ENCODE peak calls at places on chromosomes 12 and 14, in eight cellular contexts. R, T, L, H, Q, Z, D and J are unnamed samples. For H3K9me3, the result is how much of the 10 kb centered on the place peaks cover.

GRCh38 chr14:36315159-36315853 is 5.1 kb downstream of the MBIP start:
- DNase-seq in Q (peak), H (no peak), L (no peak), T (no peak), R (no peak), D (no peak), Z (no peak), J (no peak)

GRCh38 chr12:54654926-54655325 is 6.8 kb upstream of the DCD start:
- DNase-seq in Z (no peak), T (no peak), H (no peak), D (no peak), L (no peak), Q (peak), R (no peak), J (no peak)

GRCh38 chr12:69052613-69053408 is 119.8 kb upstream of the CPM start:
- DNase-seq in H (peak), R (peak), T (peak), Q (no peak), L (peak), Z (peak), D (peak), J (no peak)

GRCh38 chr12:14716848-14717444 is 20.5 kb upstream of the GUCY2C start:
- DNase-seq in R (peak), H (peak), Z (no peak), D (peak), Q (peak), L (peak), T (peak), J (peak)

GRCh38 chr14:69093551-69094421 is 59.1 kb downstream of the DCAF5 start:
- DNase-seq in R (peak), D (peak), Z (peak), T (peak), H (peak), L (no peak), Q (peak), J (no peak)

GRCh38 chr14:98189521-98189920 is 1082.5 kb downstream of the BCL11B start:
- DNase-seq in D (no peak), H (no peak), R (no peak), L (no peak), Z (no peak), Q (no peak), T (no peak), J (no peak)

GRCh38 chr14:60561845-60562746 is 53.1 kb downstream of the SIX6 start:
- DNase-seq in Q (peak), H (peak), Z (peak), L (peak), D (peak), R (peak), T (peak), J (peak)

GRCh38 chr12:132444957-132445883 is 44.7 kb upstream of the FBRSL1 start:
- DNase-seq in Q (peak), Z (no peak), D (peak), L (no peak), R (no peak), T (no peak), H (no peak), J (no peak)

GRCh38 chr12:2456122-2456812 is 338.5 kb upstream of the FKBP4 start:
- DNase-seq in L (no peak), H (no peak), D (no peak), R (no peak), Q (no peak), T (no peak), Z (no peak), J (no peak)

GRCh38 chr14:65377576-65377975 is 35.0 kb upstream of the FUT8 start:
- DNase-seq in L (peak), Q (no peak), Z (no peak), T (peak), H (no peak), D (peak), R (no peak), J (no peak)

GRCh38 chr14:103073876-103074698 is 9.9 kb upstream of the LBHD2 start:
- DNase-seq in T (no peak), L (peak), Q (no peak), D (peak), Z (no peak), H (peak), R (no peak), J (no peak)

GRCh38 chr12:81558031-81558430 is 201.1 kb downstream of the PPFIA2 start:
- DNase-seq in R (no peak), D (peak), H (no peak), Q (no peak), Z (no peak), T (peak), L (no peak), J (no peak)

GRCh38 chr12:51238037-51238509 is 553 bp upstream of the DAZAP2 start:
- DNase-seq in T (no peak), Q (no peak), H (no peak), Z (no peak), L (no peak), D (peak), R (peak), J (no peak)

GRCh38 chr12:68871899-68872298 is 61.1 kb downstream of the CPM start:
- DNase-seq in L (peak), T (peak), D (peak), Z (no peak), R (no peak), Q (peak), H (no peak), J (peak)

GRCh38 chr12:96710127-96710745 is 196.8 kb upstream of the NEDD1 start:
- DNase-seq in D (no peak), L (peak), Z (no peak), R (peak), Q (peak), T (no peak), H (no peak), J (peak)

GRCh38 chr14:101472518-101472849 is 88.8 kb upstream of the DIO3 start:
- DNase-seq in T (no peak), R (no peak), H (no peak), Q (no peak), D (no peak), Z (no peak), L (no peak), J (no peak)

GRCh38 chr14:75101491-75101890 is 25.4 kb downstream of the NEK9 start:
- DNase-seq in H (no peak), T (no peak), L (no peak), Z (no peak), D (no peak), Q (no peak), R (no peak), J (no peak)

GRCh38 chr14:93744176-93744575 is 44.1 kb downstream of the PRIMA1 start:
- DNase-seq in T (no peak), R (no peak), L (no peak), H (no peak), Q (no peak), Z (no peak), D (no peak), J (no peak)

GRCh38 chr12:10672231-10672868 is 1.5 kb downstream of the STYK1 start:
- DNase-seq in T (no peak), Z (peak), Q (no peak), R (no peak), L (no peak), D (no peak), H (no peak), J (no peak)

GRCh38 chr12:83040991-83041390 is 354.3 kb downstream of the TMTC2 start:
- DNase-seq in L (no peak), Q (no peak), R (no peak), D (no peak), H (no peak), T (no peak), Z (no peak), J (no peak)

GRCh38 chr14:37544407-37544806 is 50.6 kb downstream of the FOXA1 start:
- DNase-seq in R (no peak), D (no peak), Z (peak), H (no peak), Q (no peak), T (no peak), L (no peak), J (no peak)

GRCh38 chr14:69079188-69079742 is 73.7 kb downstream of the DCAF5 start:
- DNase-seq in L (peak), Q (no peak), T (peak), D (peak), H (peak), Z (peak), R (peak), J (no peak)

GRCh38 chr12:2834581-2835491 is at the start of gene NRIP2:
- DNase-seq in T (peak), H (no peak), Z (no peak), R (peak), D (peak), L (no peak), Q (peak), J (no peak)

GRCh38 chr12:113088971-113089756 is 32.6 kb downstream of the DTX1 start:
- DNase-seq in H (no peak), Q (no peak), T (no peak), Z (no peak), D (no peak), R (no peak), L (no peak), J (no peak)

GRCh38 chr12:34207858-34208257 is 185.6 kb downstream of the ALG10 start:
- DNase-seq in D (no peak), Q (no peak), Z (no peak), L (no peak), R (no peak), H (no peak), T (no peak), J (no peak)

GRCh38 chr12:34205401-34205800 is 183.1 kb downstream of the ALG10 start:
- DNase-seq in L (no peak), T (no peak), R (no peak), Z (no peak), D (no peak), H (no peak), Q (no peak), J (no peak)

GRCh38 chr12:34206061-34206785 is 183.9 kb downstream of the ALG10 start:
- DNase-seq in R (no peak), H (no peak), T (no peak), L (no peak), Z (no peak), D (no peak), Q (no peak), J (no peak)

GRCh38 chr12:34203866-34204620 is 181.7 kb downstream of the ALG10 start:
- DNase-seq in Z (no peak), R (no peak), T (no peak), H (no peak), D (no peak), Q (no peak), L (no peak), J (no peak)

DNA sequence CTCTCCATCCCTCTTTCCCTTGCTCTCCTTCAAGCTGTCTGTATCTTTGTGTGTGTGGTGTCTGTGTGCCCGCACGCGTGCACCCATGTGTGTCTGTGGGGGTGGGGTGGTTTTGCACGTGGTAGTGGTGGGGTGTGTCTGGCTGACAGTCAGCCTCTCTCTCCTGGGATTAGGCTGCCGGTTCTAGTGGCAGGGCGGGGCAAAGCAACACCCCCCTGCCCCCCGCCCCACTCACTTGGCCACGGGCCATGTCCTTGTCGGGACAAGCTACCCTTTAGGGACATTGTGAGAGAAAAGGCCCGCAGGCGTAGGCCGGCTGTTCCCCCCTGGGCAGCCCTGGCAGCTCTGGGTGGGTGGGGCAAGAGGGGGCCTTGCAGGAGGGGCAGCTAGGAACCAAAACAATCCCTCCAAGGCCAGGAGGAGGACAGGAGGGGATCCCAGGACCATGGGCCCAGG is 182.6 kb downstream of the ALG10 start:
- DNase-seq in R (no peak), L (no peak), Q (no peak), Z (no peak), D (no peak), H (no peak), T (no peak), J (no peak)
- H3K9me3 ChIP-seq in R (under half), L (under half), Q (under half), Z (under half), D (under half), H (half or more), T (under half), J (under half)

GRCh38 chr14:104923596-104924420 is 871 bp upstream of the PLD4 start:
- DNase-seq in R (no peak), L (no peak), D (no peak), Q (no peak), T (no peak), Z (no peak), H (no peak), J (peak)

GRCh38 chr14:104925941-104926609 is 1.4 kb downstream of the PLD4 start:
- DNase-seq in L (no peak), Q (no peak), T (no peak), R (no peak), Z (no peak), H (no peak), D (no peak), J (peak)

GRCh38 chr14:104924421-104925213 is at the start of gene PLD4:
- DNase-seq in R (no peak), T (no peak), H (no peak), L (no peak), Q (no peak), D (no peak), Z (no peak), J (peak)

GRCh38 chr14:104926619-104927431 is 2.1 kb downstream of the PLD4 start:
- DNase-seq in L (no peak), D (no peak), Z (no peak), R (no peak), T (no peak), H (no peak), Q (no peak), J (peak)

DNA sequence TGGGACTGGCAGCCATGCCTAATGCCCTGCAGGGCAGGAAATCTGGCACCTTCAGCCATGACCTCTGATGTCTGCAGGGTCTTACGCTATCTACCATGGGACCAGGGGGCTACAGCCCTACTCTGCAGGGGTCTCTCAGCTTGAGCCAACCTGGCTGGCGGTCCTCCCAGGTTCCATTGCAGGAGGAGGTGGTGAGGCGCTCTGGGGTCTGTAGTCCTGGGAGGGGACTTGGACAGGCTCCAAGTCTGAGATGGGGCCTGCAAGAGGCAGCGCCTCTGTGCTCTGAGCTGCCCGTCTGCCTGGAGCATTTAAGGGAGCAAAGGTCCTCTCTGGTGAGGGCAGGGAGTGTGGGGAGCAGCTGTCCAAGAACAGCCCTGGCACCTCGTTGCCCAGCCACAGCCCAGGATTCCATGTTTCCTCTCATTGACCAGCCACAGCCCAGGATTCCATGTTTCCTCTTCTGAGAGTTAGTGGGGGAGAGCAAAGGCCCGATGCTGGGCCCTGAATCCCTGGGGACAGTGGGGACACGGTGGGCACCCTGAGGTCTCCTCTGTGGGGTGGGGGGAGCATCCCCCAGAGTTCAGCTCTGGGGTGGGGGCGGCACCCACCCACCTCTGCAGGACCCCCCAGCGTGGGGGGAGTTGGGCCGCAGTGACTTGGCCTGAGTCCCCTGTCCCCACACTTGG is 678 bp downstream of the PLD4 start:
- DNase-seq in R (no peak), Z (no peak), H (no peak), D (no peak), L (no peak), T (no peak), Q (no peak), J (peak)
- H3K4me2 ChIP-seq in R (no peak), Z (no peak), H (no peak), D (no peak), L (no peak), T (no peak), Q (no peak), J (peak)

GRCh38 chr12:67439611-67440010 is 170.5 kb downstream of the CAND1 start:
- DNase-seq in Z (no peak), L (no peak), R (no peak), H (peak), T (no peak), D (no peak), Q (no peak), J (no peak)
- H3K9me3 ChIP-seq in Z (under half), L (under half), R (under half), H (under half), T (under half), D (under half), Q (under half), J (under half)

GRCh38 chr14:32933623-32933942 is 5.1 kb upstream of the NPAS3 start:
- DNase-seq in H (no peak), Q (peak), Z (no peak), L (no peak), T (no peak), D (peak), R (no peak), J (no peak)

GRCh38 chr14:32932302-32932920 is 6.3 kb upstream of the NPAS3 start:
- DNase-seq in L (no peak), Q (peak), Z (no peak), H (no peak), D (no peak), R (no peak), T (no peak), J (no peak)

GRCh38 chr14:32932921-32933622 is 5.6 kb upstream of the NPAS3 start:
- DNase-seq in Z (no peak), D (no peak), R (no peak), T (no peak), L (no peak), Q (peak), H (no peak), J (no peak)

GRCh38 chr14:32933943-32934890 is 4.5 kb upstream of the NPAS3 start:
- DNase-seq in Q (peak), D (peak), H (no peak), T (no peak), R (peak), L (no peak), Z (no peak), J (no peak)

DNA sequence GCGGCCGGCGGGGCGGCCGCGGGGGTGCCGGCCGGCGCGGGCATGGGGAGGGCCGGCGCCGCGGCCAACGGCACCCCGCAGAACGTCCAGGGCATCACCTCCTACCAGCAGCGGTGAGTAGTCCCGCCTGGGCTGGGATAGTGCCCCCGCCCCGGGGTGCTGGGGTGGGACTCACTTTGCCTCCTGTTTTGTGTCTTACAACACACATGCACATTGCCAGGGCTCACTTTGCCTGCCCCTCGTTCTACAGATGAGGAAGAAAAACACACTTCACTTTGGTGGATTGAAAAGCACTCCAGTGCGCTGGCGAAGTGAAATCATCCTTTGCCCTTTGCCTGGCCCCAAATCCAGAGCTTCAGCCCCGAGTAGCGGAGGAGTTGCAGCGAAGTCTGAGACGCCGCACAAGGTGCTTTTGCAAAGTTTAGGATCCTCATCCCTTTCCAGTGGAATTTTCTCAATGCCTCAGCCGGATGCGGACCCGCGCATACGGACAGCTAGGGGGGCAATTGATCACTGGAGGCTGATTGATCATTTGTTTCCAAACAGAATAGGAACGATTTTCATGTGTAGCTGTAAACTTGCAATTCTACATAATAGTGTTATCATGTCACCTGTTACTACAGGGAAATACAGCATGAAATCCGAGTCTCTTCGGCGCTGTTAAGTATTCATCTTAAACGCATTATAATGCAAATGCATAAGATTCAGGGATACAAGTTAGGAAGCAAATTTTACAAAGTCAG is 3.6 kb upstream of the NPAS3 start:
- DNase-seq in D (peak), H (no peak), L (no peak), Q (peak), Z (no peak), T (no peak), R (no peak), J (no peak)
- H3K4me2 ChIP-seq in D (peak), H (peak), L (peak), Q (peak), Z (peak), T (peak), R (peak), J (no peak)

DNA sequence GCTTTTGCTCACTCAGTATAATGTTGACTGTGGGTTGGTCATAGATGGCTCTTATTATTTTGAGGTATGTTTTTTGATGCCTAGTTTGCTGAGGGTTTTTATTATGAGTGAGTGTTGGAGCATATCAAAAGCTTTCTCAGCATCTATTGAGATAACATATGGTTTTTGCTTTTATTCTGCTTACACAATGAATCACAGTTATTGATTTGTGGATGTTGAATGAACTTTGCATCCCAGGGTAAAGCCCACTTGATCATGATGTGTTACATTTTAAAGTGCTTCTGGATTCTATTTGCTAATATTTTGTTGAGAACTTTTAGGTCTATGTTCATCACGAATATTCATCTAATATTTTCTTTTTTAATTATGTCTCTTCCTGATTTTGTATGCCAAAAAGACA is 1260.3 kb downstream of the TMEM121 start:
- DNase-seq in T (no peak), L (no peak), H (no peak), Q (no peak), D (no peak), Z (no peak), R (no peak), J (no peak)
- H3K9me3 ChIP-seq in T (under half), L (under half), H (under half), Q (under half), D (under half), Z (under half), R (under half), J (under half)

DNA sequence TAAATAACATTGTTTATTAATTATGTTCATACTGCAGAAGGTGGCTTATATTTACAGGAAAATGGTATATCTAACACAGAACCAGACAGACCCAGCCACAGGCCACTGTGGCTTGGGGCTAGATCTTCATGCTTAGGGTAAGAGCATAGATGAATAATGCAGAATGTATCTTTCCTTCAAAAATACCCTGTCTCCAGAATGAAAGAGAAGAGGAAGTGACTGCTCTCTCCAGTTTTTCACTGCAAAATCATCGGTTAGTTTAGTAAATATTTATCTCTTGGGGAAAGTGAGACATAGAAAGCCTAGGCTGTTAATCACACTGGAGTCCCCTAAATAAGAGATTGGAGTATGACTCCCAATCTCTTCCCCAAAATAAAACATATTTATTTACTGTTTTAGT is 453.7 kb downstream of the NAV3 start:
- DNase-seq in H (no peak), R (no peak), D (no peak), Z (no peak), L (no peak), T (peak), Q (no peak), J (no peak)
- H3K4me2 ChIP-seq in H (no peak), R (no peak), D (no peak), Z (no peak), L (no peak), T (peak), Q (no peak), J (no peak)